ENCODE peak calls at places on chromosome 5, in ten cellular contexts. Q is left ventricle myocardium inferior, H is AG04450, S is B cell, M is cardiac muscle cell, Y is SK-N-SH, C is lower lobe of right lung, P is upper lobe of left lung, G is glutamatergic neuron, O is dorsolateral prefrontal cortex. B is an unnamed sample.

GRCh38 chr5:165397521-165397920 is 1892.1 kb downstream of the MAT2B start:
- DNase-seq in Q (no peak), H (no peak), S (no peak), M (no peak), Y (no peak), C (no peak), P (no peak), G (no peak), O (no peak), B (no peak)

GRCh38 chr5:88583471-88583870 is 299.5 kb downstream of the MEF2C start:
- DNase-seq in Q (no peak), H (no peak), S (no peak), M (no peak), Y (no peak), C (no peak), P (no peak), G (no peak), O (no peak), B (no peak)

GRCh38 chr5:52805614-52806013 is 17.9 kb downstream of the ITGA1 start:
- DNase-seq in Q (no peak), H (no peak), S (no peak), M (no peak), Y (no peak), C (no peak), P (no peak), G (no peak), O (no peak), B (no peak)

GRCh38 chr5:84086517-84086916 is 298.2 kb downstream of the EDIL3 start:
- DNase-seq in Q (no peak), H (no peak), S (no peak), M (no peak), Y (no peak), C (no peak), P (no peak), G (no peak), O (no peak), B (no peak)

GRCh38 chr5:67003906-67004729 is 192.5 kb downstream of the CD180 start:
- DNase-seq in Q (peak), H (peak), S (peak), M (peak), Y (peak), C (peak), P (peak), G (peak), O (peak), B (peak)

GRCh38 chr5:125595095-125595494 is 828.1 kb upstream of the GRAMD2B start:
- DNase-seq in Q (peak), H (peak), S (no peak), M (peak), Y (no peak), C (no peak), P (no peak), G (no peak), O (no peak), B (peak)

GRCh38 chr5:97096096-97096648 is 46.2 kb downstream of the LIX1 start:
- DNase-seq in Q (no peak), H (no peak), S (no peak), M (peak), Y (no peak), C (no peak), P (no peak), G (no peak), O (no peak), B (no peak)

GRCh38 chr5:644509-644908 is 32.4 kb downstream of the CEP72 start:
- DNase-seq in Q (no peak), H (no peak), S (no peak), M (no peak), Y (no peak), C (peak), P (no peak), G (no peak), O (no peak), B (no peak)

GRCh38 chr5:173807150-173807784 is 80.9 kb upstream of the CPEB4 start:
- DNase-seq in Q (no peak), H (no peak), S (no peak), M (no peak), Y (no peak), C (no peak), P (no peak), G (no peak), O (no peak), B (no peak)

GRCh38 chr5:116571568-116572321 is 2.9 kb downstream of the SEMA6A start:
- DNase-seq in Q (no peak), H (no peak), S (no peak), M (no peak), Y (peak), C (no peak), P (no peak), G (no peak), O (no peak), B (no peak)

GRCh38 chr5:124662261-124662781 is 84.1 kb downstream of the ZNF608 start:
- DNase-seq in Q (no peak), H (no peak), S (no peak), M (no peak), Y (no peak), C (no peak), P (no peak), G (peak), O (no peak), B (no peak)

GRCh38 chr5:26482817-26483375 is 555.5 kb downstream of the CDH9 start:
- DNase-seq in Q (no peak), H (no peak), S (peak), M (no peak), Y (peak), C (no peak), P (no peak), G (peak), O (peak), B (no peak)

GRCh38 chr5:154478224-154478565 is at the start of gene HAND1:
- DNase-seq in Q (peak), H (no peak), S (no peak), M (no peak), Y (peak), C (peak), P (peak), G (peak), O (no peak), B (peak)

GRCh38 chr5:181207214-181207959 is 2.4 kb upstream of the TRIM7 start:
- DNase-seq in Q (peak), H (peak), S (peak), M (peak), Y (peak), C (peak), P (peak), G (peak), O (peak), B (peak)

GRCh38 chr5:149274964-149275363 is 3.3 kb downstream of the AFAP1L1 start:
- DNase-seq in Q (no peak), H (no peak), S (no peak), M (no peak), Y (no peak), C (no peak), P (no peak), G (no peak), O (no peak), B (no peak)

GRCh38 chr5:65037845-65038815 is 269.4 kb downstream of the CWC27 start:
- DNase-seq in Q (no peak), H (no peak), S (no peak), M (no peak), Y (no peak), C (no peak), P (no peak), G (no peak), O (no peak), B (no peak)
- TF ChIP-seq CTCF in Q (peak), H (peak), S (peak), M (no peak), Y (peak), C (peak), P (no peak), G (peak), O (no peak), B (no peak)

GRCh38 chr5:161410640-161411039 is 135.9 kb downstream of the GABRB2 start:
- DNase-seq in Q (no peak), H (no peak), S (no peak), M (peak), Y (no peak), C (no peak), P (no peak), G (no peak), O (peak), B (no peak)

GRCh38 chr5:161412792-161413191 is 133.7 kb downstream of the GABRB2 start:
- DNase-seq in Q (no peak), H (no peak), S (no peak), M (no peak), Y (no peak), C (no peak), P (no peak), G (no peak), O (no peak), B (no peak)

GRCh38 chr5:161411156-161411555 is 135.4 kb downstream of the GABRB2 start:
- DNase-seq in Q (no peak), H (no peak), S (no peak), M (peak), Y (no peak), C (no peak), P (no peak), G (no peak), O (no peak), B (no peak)

GRCh38 chr5:161414896-161415295 is 131.6 kb downstream of the GABRB2 start:
- DNase-seq in Q (no peak), H (no peak), S (no peak), M (no peak), Y (no peak), C (no peak), P (no peak), G (no peak), O (no peak), B (no peak)

GRCh38 chr5:161414037-161414436 is 132.5 kb downstream of the GABRB2 start:
- DNase-seq in Q (no peak), H (no peak), S (no peak), M (no peak), Y (no peak), C (no peak), P (no peak), G (no peak), O (no peak), B (no peak)
- TF ChIP-seq CTCF in Q (no peak), H (no peak), S (no peak), M (no peak), Y (no peak), C (no peak), P (no peak), G (no peak), O (no peak), B (no peak)

DNA sequence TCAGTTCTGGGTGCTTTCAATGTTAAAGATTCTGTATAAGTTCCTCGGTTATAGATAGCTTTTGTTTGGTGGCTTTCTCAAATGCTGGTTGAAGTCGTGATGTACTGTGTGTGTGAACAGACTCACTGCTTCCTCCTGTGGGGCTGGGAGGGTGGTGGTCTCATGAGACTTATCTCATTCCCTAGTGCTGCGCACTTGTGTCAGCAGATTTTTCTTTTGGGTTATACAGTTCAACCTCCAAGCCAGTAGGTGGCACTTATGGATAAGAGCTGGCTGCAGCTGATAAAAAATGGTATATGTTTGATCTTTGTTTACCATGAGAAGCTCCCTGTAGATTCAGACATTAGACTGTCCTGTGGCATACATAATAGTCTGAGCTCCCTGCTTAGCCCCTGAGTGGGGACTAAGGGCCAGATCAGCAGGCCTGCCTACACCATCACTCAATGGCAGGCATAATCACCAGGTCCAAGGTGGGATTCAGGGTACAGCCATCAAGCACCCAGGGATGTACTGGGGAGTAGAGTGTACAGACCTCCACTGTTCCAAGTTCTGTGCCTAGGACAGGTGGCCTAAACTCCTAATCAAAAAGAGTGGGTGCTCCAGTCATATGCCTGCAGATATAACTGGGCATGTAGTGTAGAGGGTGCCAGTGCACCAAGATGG is 174.2 kb downstream of the OXCT1 start:
- DNase-seq in Q (no peak), H (no peak), S (no peak), M (peak), Y (no peak), C (no peak), P (no peak), G (no peak), O (no peak), B (no peak)
- TF ChIP-seq CTCF in Q (peak), H (peak), S (no peak), M (peak), Y (peak), C (peak), P (no peak), G (peak), O (no peak), B (peak)

DNA sequence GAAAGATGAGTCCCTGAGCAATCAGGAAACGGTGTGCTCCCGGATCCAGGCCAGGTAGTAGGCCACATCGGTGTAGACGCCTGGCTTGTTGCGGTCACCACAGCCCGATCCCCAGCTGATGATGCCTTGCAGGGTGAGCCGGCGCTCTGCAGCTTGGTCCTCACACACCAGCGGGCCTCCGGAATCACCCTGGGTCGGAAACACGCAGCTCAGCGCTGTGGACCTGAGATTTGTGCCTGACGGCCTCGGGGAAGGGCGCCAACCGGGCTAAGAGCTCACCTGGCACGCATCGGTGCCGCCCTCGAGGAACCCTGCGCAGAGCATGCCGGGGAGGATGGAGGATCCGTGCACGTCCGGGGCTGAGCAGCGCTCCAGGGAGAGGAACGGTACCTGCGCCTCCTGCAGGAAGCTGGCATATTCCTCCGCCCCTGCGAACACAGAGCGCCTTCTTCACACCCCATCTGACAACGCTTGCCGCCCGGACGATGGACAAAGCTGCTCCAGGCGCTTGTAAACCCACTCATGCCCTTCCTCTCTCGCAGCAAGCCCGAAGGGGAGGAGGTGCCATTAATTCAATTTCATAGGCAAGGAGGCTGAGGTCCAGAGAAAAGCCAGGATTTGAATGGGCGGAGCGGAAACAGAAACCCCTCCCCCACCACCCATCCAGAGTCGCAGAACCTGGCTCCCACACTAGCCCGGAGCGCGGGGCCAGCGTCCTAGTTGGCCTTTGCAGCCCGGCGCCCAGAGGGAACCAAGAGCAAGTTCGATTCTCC is 2.0 kb upstream of the PFN3 start:
- DNase-seq in Q (peak), H (no peak), S (peak), M (peak), Y (peak), C (peak), P (peak), G (peak), O (peak), B (peak)
- TF ChIP-seq CTCF in Q (peak), H (peak), S (no peak), M (peak), Y (peak), C (peak), P (peak), G (peak), O (no peak), B (peak)

DNA sequence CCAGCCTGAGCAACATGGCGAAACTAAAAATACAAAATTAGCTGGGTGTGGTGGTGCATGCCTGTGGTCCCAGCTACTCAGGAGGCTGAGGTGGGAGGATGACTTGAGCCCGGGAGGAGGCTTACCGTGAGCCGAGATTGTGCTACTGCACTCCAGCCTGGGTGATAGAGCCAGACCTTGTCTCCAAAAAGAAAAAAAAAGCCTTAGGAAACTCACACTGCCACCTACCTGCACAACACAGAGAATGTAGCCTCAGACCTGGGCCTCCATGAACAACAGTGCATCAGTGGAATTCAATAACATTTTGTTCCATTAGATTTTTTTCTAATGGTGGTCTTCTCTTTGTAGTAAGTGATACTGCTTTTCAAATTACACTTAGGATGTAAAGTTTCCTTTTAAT is 63.8 kb upstream of the RARS1 start:
- DNase-seq in Q (no peak), H (no peak), S (no peak), M (no peak), Y (no peak), C (no peak), P (no peak), G (no peak), O (no peak), B (no peak)
- TF ChIP-seq CTCF in Q (no peak), H (no peak), S (no peak), M (peak), Y (peak), C (no peak), P (no peak), G (no peak), O (no peak), B (no peak)

GRCh38 chr5:56410696-56411095 is 177.6 kb upstream of the ANKRD55 start:
- DNase-seq in Q (no peak), H (no peak), S (no peak), M (no peak), Y (no peak), C (no peak), P (no peak), G (no peak), O (no peak), B (no peak)
- TF ChIP-seq CTCF in Q (no peak), H (no peak), S (no peak), M (no peak), Y (no peak), C (no peak), P (no peak), G (no peak), O (no peak), B (no peak)

GRCh38 chr5:109910874-109911273 is 221.1 kb downstream of the MAN2A1 start:
- DNase-seq in Q (no peak), H (no peak), S (no peak), M (no peak), Y (no peak), C (no peak), P (no peak), G (no peak), O (no peak), B (no peak)

GRCh38 chr5:109903061-109903460 is 213.3 kb downstream of the MAN2A1 start:
- DNase-seq in Q (no peak), H (no peak), S (no peak), M (no peak), Y (no peak), C (no peak), P (no peak), G (no peak), O (no peak), B (no peak)

GRCh38 chr5:109905906-109906305 is 216.2 kb downstream of the MAN2A1 start:
- DNase-seq in Q (no peak), H (no peak), S (no peak), M (no peak), Y (no peak), C (no peak), P (no peak), G (no peak), O (no peak), B (no peak)

GRCh38 chr5:109907751-109908150 is 218.0 kb downstream of the MAN2A1 start:
- DNase-seq in Q (no peak), H (no peak), S (no peak), M (peak), Y (no peak), C (no peak), P (no peak), G (no peak), O (no peak), B (no peak)

DNA sequence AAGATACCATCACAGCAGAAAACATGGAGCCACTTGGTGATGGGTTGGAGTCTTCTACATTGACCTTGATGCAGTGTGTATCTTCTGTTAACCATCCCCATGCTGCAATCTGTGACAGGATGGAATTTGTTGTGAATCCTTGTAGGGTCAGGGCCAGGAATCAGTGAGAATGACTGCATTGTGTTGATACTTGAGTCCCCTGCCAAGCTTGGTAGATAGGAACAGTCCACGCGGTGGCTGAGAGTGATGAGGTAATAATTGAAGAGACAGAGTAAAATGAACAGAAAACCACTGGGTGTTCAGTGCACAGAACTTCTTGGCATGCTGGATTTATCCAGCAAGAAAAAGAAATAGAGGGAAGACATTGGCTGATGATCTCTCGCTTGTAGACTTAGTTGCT is 217.5 kb downstream of the MAN2A1 start:
- DNase-seq in Q (no peak), H (no peak), S (no peak), M (peak), Y (no peak), C (no peak), P (no peak), G (no peak), O (no peak), B (no peak)
- TF ChIP-seq CTCF in Q (no peak), H (no peak), S (no peak), M (no peak), Y (no peak), C (no peak), P (no peak), G (no peak), O (no peak), B (no peak)

DNA sequence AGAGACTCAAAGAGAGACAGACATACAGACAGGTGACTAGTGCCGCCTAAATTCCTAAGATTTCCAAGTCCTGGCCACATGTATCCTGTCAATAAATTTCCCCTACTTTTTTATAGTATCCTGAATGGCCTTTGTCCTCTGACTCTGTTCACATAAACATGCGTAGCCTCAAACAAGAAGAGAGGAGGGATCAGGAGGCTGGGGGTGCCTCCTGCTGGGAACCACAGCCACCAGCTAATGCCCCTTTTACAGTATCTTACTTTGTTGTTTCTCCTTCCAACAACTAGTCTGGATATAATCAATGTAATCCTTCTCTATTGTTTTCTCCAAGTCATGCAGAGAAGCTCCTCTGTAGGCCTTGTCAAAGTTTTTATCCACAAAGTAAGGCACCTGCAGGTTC is 15.9 kb upstream of the SPATA24 start:
- DNase-seq in Q (no peak), H (no peak), S (no peak), M (no peak), Y (no peak), C (no peak), P (no peak), G (no peak), O (no peak), B (no peak)
- TF ChIP-seq CTCF in Q (no peak), H (no peak), S (no peak), M (no peak), Y (no peak), C (no peak), P (no peak), G (no peak), O (no peak), B (no peak)